ENCODE peak calls at places on chromosomes 1 and 21, in seven cellular contexts. Z is suprapubic skin, X is PC-9, H is cardiac muscle cell, C is RWPE1, U is gastrocnemius medialis, G is hepatocyte. W is an unnamed sample.
A peak's percentile ranks its signal among the peaks of the same experiment; 100 is the strongest.

GRCh38 chr21:36773111-36773510 is 74.2 kb downstream of the SIM2 start:
- DNase-seq in Z (no peak), X (peak; percentile 82), H (no peak), C (peak; percentile 68), U (peak; percentile 96), G (peak; percentile 34), W (peak; percentile 40)

GRCh38 chr1:119327436-119328155 is 41.0 kb upstream of the HAO2 start:
- DNase-seq in Z (no peak), X (no peak), H (peak; percentile 64), C (no peak), U (peak; percentile 23), G (peak; percentile 85), W (no peak)

GRCh38 chr1:153070243-153070642 is 1.2 kb downstream of the SPRR2B start:
- DNase-seq in Z (no peak), X (no peak), H (no peak), C (no peak), U (no peak), G (no peak), W (no peak)

GRCh38 chr1:55038974-55039341 is 390 bp upstream of the PCSK9 start:
- DNase-seq in Z (no peak), X (no peak), H (no peak), C (no peak), U (no peak), G (no peak), W (no peak)

GRCh38 chr21:35052786-35053185 is 3.7 kb upstream of the RUNX1 start:
- DNase-seq in Z (no peak), X (no peak), H (no peak), C (no peak), U (no peak), G (no peak), W (no peak)

GRCh38 chr21:39379986-39380891 is 31.4 kb upstream of the HMGN1 start:
- DNase-seq in Z (peak; percentile 95), X (peak; percentile 86), H (peak; percentile 94), C (peak; percentile 88), U (peak; percentile 94), G (peak; percentile 98), W (peak; percentile 87)

GRCh38 chr1:235999259-235999925 is 65.5 kb downstream of the NID1 start:
- DNase-seq in Z (no peak), X (peak; percentile 55), H (no peak), C (peak; percentile 81), U (no peak), G (no peak), W (peak; percentile 46)

GRCh38 chr1:91724231-91724630 is 161.7 kb downstream of the TGFBR3 start:
- DNase-seq in Z (no peak), X (no peak), H (no peak), C (no peak), U (no peak), G (no peak), W (no peak)

GRCh38 chr21:37374026-37374425 is 7.5 kb downstream of the DYRK1A start:
- DNase-seq in Z (no peak), X (no peak), H (no peak), C (no peak), U (no peak), G (no peak), W (no peak)

GRCh38 chr1:155247667-155248563 is 7.4 kb downstream of the ENTREP3 start:
- DNase-seq in Z (no peak), X (no peak), H (no peak), C (no peak), U (no peak), G (no peak), W (no peak)

GRCh38 chr1:62484824-62485468 is 48.1 kb downstream of the USP1 start:
- DNase-seq in Z (no peak), X (no peak), H (no peak), C (no peak), U (no peak), G (no peak), W (no peak)

GRCh38 chr1:67359592-67359991 is 51.9 kb downstream of the IL12RB2 start:
- DNase-seq in Z (no peak), X (no peak), H (no peak), C (no peak), U (no peak), G (no peak), W (no peak)

GRCh38 chr21:39660596-39660995 is 47.9 kb downstream of the B3GALT5 start:
- DNase-seq in Z (peak; percentile 67), X (no peak), H (no peak), C (peak; percentile 23), U (no peak), G (peak; percentile 79), W (no peak)

GRCh38 chr1:11350265-11350664 is 77.3 kb downstream of the UBIAD1 start:
- DNase-seq in Z (no peak), X (no peak), H (no peak), C (no peak), U (no peak), G (no peak), W (no peak)

DNA sequence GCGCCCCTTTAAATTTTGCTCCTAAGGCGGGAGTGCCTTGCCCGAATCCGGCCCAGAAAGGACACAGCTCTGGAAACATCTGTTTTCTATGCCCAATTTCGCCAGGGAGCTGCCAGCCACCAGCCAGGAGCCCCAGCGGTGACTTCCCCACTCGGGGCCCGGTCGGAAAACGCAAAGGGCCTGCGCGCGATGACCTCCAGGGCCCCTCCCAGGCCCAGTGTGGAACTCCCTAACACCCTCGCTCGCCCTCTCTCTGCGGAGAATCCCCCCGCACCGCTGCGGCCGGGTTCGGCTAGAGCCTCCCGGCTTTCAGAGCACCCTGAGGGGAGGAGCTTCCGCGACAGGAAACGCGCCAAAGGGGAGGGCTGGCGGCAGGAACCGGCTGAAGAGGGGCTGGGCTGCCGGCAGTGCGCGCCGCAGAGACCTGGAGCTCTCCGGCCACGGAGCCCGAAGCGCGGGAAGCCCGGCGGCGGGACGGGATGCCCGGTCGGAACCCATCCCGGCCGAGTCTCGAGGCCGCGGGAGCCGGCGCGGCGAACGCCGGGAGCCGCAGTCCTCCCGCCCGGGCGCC is 505 bp downstream of the CLSPN start:
- DNase-seq in Z (peak; percentile 85), X (peak; percentile 90), H (peak; percentile 96), C (peak; percentile 92), U (peak; percentile 34), G (peak; percentile 93), W (peak; percentile 84)
- TF ChIP-seq CTCF in Z (no peak), X (no peak), H (peak; percentile 23), C (no peak), U (no peak), G (peak; percentile 28), W (no peak)

GRCh38 chr1:196651637-196652215 is at the start of gene CFH:
- DNase-seq in Z (no peak), X (peak; percentile 4), H (no peak), C (no peak), U (no peak), G (peak; percentile 16), W (no peak)
- H3K27ac ChIP-seq in Z (peak within 1 kb of the TSS; percentile 46), X (no peak within 1 kb of the TSS), H (no peak within 1 kb of the TSS), C (no peak within 1 kb of the TSS), U (peak within 1 kb of the TSS; percentile 13), G (no peak within 1 kb of the TSS), W (peak within 1 kb of the TSS; percentile 29)

GRCh38 chr1:226677121-226678020 is 61.7 kb downstream of the ITPKB start:
- DNase-seq in Z (peak; percentile 94), X (peak; percentile 15), H (no peak), C (peak; percentile 83), U (peak; percentile 95), G (peak; percentile 50), W (no peak)
- TF ChIP-seq CTCF in Z (no peak), X (no peak), H (no peak), C (no peak), U (no peak), G (no peak), W (no peak)

GRCh38 chr1:28441674-28442073 is 64.2 kb upstream of the RCC1 start:
- DNase-seq in Z (no peak), X (no peak), H (no peak), C (no peak), U (no peak), G (no peak), W (no peak)

GRCh38 chr1:28436211-28436769 is 66.8 kb downstream of the PHACTR4 start:
- DNase-seq in Z (no peak), X (no peak), H (no peak), C (no peak), U (no peak), G (no peak), W (no peak)

GRCh38 chr1:28437260-28437923 is 67.9 kb downstream of the PHACTR4 start:
- DNase-seq in Z (no peak), X (peak; percentile 36), H (no peak), C (no peak), U (peak; percentile 77), G (peak; percentile 68), W (peak; percentile 77)

GRCh38 chr1:28437924-28438699 is 67.7 kb upstream of the RCC1 start:
- DNase-seq in Z (peak; percentile 85), X (peak; percentile 87), H (peak; percentile 93), C (peak; percentile 91), U (peak; percentile 92), G (peak; percentile 81), W (peak; percentile 93)

GRCh38 chr1:28439320-28439719 is 66.5 kb upstream of the RCC1 start:
- DNase-seq in Z (no peak), X (no peak), H (no peak), C (no peak), U (no peak), G (no peak), W (no peak)
- H3K27ac ChIP-seq in Z (peak overlapping the region; percentile 87), X (peak overlapping the region; percentile 79), H (peak overlapping the region; percentile 97), C (no peak overlapping the region), U (no peak overlapping the region), G (peak overlapping the region; percentile 83), W (no peak overlapping the region)

DNA sequence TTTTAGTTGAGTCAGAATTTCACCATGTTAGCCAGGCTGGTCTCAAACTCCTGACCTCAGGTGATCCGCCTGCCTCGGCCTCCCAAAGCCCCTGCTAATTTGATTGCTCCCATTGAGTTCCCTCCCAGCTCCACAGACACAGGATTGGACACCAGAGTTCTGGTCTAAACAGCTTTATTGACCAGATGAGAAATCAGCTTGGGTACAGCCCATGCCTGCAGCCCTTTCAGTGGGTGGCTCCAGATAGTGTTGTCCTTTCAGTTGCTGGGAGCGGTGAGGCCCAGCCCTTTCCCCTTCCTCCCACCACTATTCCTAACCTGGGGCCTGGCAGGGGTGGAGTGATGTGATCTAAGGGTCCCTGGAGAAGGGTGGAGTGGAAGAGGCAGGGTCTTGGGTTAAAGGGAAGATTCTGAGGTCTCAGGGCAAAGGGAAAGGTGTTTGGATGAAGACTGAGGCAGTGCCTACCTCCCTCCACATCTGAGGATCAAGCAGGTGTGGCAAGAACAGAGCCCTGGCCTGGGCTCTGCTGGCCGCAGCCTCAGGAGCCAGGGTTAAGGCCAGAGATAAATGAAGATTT is 14.5 kb upstream of the PHLDA3 start:
- DNase-seq in Z (no peak), X (no peak), H (no peak), C (no peak), U (no peak), G (no peak), W (no peak)
- TF ChIP-seq CTCF in Z (no peak), X (no peak), H (no peak), C (no peak), U (no peak), G (no peak), W (no peak)